ENCODE peak calls at places on chromosome 22, in seven cellular contexts. One of them, this sample, is unnamed.

GRCh38 chr22:33112606-33113005 is 54.4 kb upstream of the SYN3 start:
- DNase-seq in sigmoid colon: no peak
- DNase-seq in fibroblast of lung: no peak
- DNase-seq in A549: no peak
- DNase-seq in upper lobe of right lung: no peak
- DNase-seq in adipocyte: no peak
- DNase-seq in tibial nerve: no peak
- DNase-seq in this sample: no peak

GRCh38 chr22:26589845-26590524 is at the start of gene TPST2:
- DNase-seq in sigmoid colon: peak; percentile 86
- DNase-seq in fibroblast of lung: peak; percentile 66
- DNase-seq in A549: peak; percentile 60
- DNase-seq in upper lobe of right lung: peak; percentile 90
- DNase-seq in adipocyte: peak; percentile 94
- DNase-seq in tibial nerve: peak; percentile 62
- DNase-seq in this sample: peak; percentile 68

GRCh38 chr22:42439021-42439420 is 6.8 kb upstream of the NFAM1 start:
- DNase-seq in sigmoid colon: no peak
- DNase-seq in fibroblast of lung: no peak
- DNase-seq in A549: no peak
- DNase-seq in upper lobe of right lung: no peak
- DNase-seq in adipocyte: no peak
- DNase-seq in tibial nerve: no peak
- DNase-seq in this sample: no peak

GRCh38 chr22:28143206-28143605 is 224.2 kb upstream of the PITPNB start:
- DNase-seq in sigmoid colon: no peak
- DNase-seq in fibroblast of lung: no peak
- DNase-seq in A549: no peak
- DNase-seq in upper lobe of right lung: no peak
- DNase-seq in adipocyte: peak; percentile 30
- DNase-seq in tibial nerve: no peak
- DNase-seq in this sample: no peak

GRCh38 chr22:42300286-42301071 is 30.0 kb upstream of the TCF20 start:
- DNase-seq in sigmoid colon: no peak
- DNase-seq in fibroblast of lung: no peak
- DNase-seq in A549: no peak
- DNase-seq in upper lobe of right lung: no peak
- DNase-seq in adipocyte: no peak
- DNase-seq in tibial nerve: no peak
- DNase-seq in this sample: peak; percentile 83

GRCh38 chr22:25353516-25354445 is 134.3 kb downstream of the CRYBB2 start:
- DNase-seq in sigmoid colon: peak; percentile 40
- DNase-seq in fibroblast of lung: no peak
- DNase-seq in A549: no peak
- DNase-seq in upper lobe of right lung: peak; percentile 33
- DNase-seq in adipocyte: no peak
- DNase-seq in tibial nerve: no peak
- DNase-seq in this sample: no peak

GRCh38 chr22:20414059-20414440 is 20.1 kb downstream of the ZNF74 start:
- DNase-seq in sigmoid colon: no peak
- DNase-seq in fibroblast of lung: no peak
- DNase-seq in A549: no peak
- DNase-seq in upper lobe of right lung: no peak
- DNase-seq in adipocyte: no peak
- DNase-seq in tibial nerve: no peak
- DNase-seq in this sample: no peak

GRCh38 chr22:46239261-46240048 is 10.6 kb downstream of the CDPF1 start:
- DNase-seq in sigmoid colon: no peak
- DNase-seq in fibroblast of lung: no peak
- DNase-seq in A549: no peak
- DNase-seq in upper lobe of right lung: no peak
- DNase-seq in adipocyte: no peak
- DNase-seq in tibial nerve: no peak
- DNase-seq in this sample: no peak

GRCh38 chr22:34111210-34111824 is 191.0 kb upstream of the LARGE1 start:
- DNase-seq in sigmoid colon: peak; percentile 64
- DNase-seq in fibroblast of lung: peak; percentile 3
- DNase-seq in A549: peak; percentile 22
- DNase-seq in upper lobe of right lung: no peak
- DNase-seq in adipocyte: peak; percentile 57
- DNase-seq in tibial nerve: peak; percentile 14
- DNase-seq in this sample: peak; percentile 17

GRCh38 chr22:48942698-48943566 is 884.7 kb downstream of the BRD1 start:
- DNase-seq in sigmoid colon: peak; percentile 24
- DNase-seq in fibroblast of lung: no peak
- DNase-seq in A549: no peak
- DNase-seq in upper lobe of right lung: peak; percentile 57
- DNase-seq in adipocyte: no peak
- DNase-seq in tibial nerve: no peak
- DNase-seq in this sample: no peak

GRCh38 chr22:42857845-42858481 is 890 bp upstream of the ARFGAP3 start:
- DNase-seq in sigmoid colon: no peak
- DNase-seq in fibroblast of lung: no peak
- DNase-seq in A549: no peak
- DNase-seq in upper lobe of right lung: no peak
- DNase-seq in adipocyte: no peak
- DNase-seq in tibial nerve: no peak
- DNase-seq in this sample: no peak

GRCh38 chr22:43343262-43343988 is at the start of gene SCUBE1:
- DNase-seq in sigmoid colon: no peak
- DNase-seq in fibroblast of lung: no peak
- DNase-seq in A549: peak; percentile 17
- DNase-seq in upper lobe of right lung: peak; percentile 85
- DNase-seq in adipocyte: peak; percentile 50
- DNase-seq in tibial nerve: peak; percentile 53
- DNase-seq in this sample: peak; percentile 14

GRCh38 chr22:47783433-47784366 is 1021.2 kb downstream of the TBC1D22A start:
- DNase-seq in sigmoid colon: no peak
- DNase-seq in fibroblast of lung: no peak
- DNase-seq in A549: no peak
- DNase-seq in upper lobe of right lung: no peak
- DNase-seq in adipocyte: no peak
- DNase-seq in tibial nerve: no peak
- DNase-seq in this sample: no peak

GRCh38 chr22:47716890-47717615 is 954.6 kb downstream of the TBC1D22A start:
- DNase-seq in sigmoid colon: no peak
- DNase-seq in fibroblast of lung: no peak
- DNase-seq in A549: no peak
- DNase-seq in upper lobe of right lung: no peak
- DNase-seq in adipocyte: no peak
- DNase-seq in tibial nerve: no peak
- DNase-seq in this sample: no peak

GRCh38 chr22:33985506-33985905 is 65.2 kb upstream of the LARGE1 start:
- DNase-seq in sigmoid colon: no peak
- DNase-seq in fibroblast of lung: no peak
- DNase-seq in A549: no peak
- DNase-seq in upper lobe of right lung: no peak
- DNase-seq in adipocyte: no peak
- DNase-seq in tibial nerve: no peak
- DNase-seq in this sample: no peak

GRCh38 chr22:27892064-27892463 is 27.0 kb downstream of the PITPNB start:
- DNase-seq in sigmoid colon: no peak
- DNase-seq in fibroblast of lung: no peak
- DNase-seq in A549: no peak
- DNase-seq in upper lobe of right lung: no peak
- DNase-seq in adipocyte: no peak
- DNase-seq in tibial nerve: no peak
- DNase-seq in this sample: no peak

DNA sequence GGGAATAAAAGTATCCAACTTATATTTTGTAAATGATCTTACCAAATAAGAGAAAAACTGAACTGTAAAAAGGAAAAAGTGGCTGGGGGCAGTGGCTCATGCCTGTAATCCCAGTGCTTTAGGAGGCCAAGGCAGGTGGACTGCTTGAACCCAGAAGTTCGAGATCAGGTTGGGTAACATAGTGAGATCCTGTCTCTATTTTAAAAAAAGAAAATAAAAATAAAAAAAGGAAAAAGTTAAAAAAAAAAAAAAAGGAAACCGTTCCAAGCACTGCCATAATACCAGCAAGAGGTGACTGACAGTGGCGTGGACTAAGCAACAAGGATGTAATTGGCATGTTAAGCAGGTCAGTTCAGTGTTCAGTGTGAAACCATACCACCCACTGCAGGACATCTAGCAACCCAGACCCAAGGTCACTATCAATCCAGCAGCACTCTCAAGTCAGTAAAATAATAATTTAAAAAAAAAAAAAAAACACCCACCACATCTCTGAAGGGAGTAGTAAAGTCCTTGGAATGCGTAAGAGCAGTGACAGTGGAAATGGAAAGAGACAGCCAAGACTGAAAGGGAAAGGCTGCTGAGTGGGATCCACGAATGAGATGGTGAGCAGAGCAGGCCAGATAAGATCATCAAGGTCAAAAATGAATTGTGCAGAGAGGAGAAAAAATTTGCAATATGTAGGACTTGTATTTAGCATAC is 43.6 kb downstream of the MAPK1 start:
- DNase-seq in sigmoid colon: no peak
- DNase-seq in fibroblast of lung: no peak
- DNase-seq in A549: no peak
- DNase-seq in upper lobe of right lung: no peak
- DNase-seq in adipocyte: peak; percentile 45
- DNase-seq in tibial nerve: no peak
- DNase-seq in this sample: no peak
- H3K4me1 ChIP-seq in sigmoid colon: peaks cover 17% of the 10 kb centered on the region
- H3K4me1 ChIP-seq in fibroblast of lung: peaks cover 4% of the 10 kb centered on the region
- H3K4me1 ChIP-seq in A549: no peaks in the 10 kb centered on the region
- H3K4me1 ChIP-seq in upper lobe of right lung: peaks cover 36% of the 10 kb centered on the region
- H3K4me1 ChIP-seq in adipocyte: peaks cover 12% of the 10 kb centered on the region
- H3K4me1 ChIP-seq in tibial nerve: peaks cover 8% of the 10 kb centered on the region
- H3K4me1 ChIP-seq in this sample: peaks cover 8% of the 10 kb centered on the region

DNA sequence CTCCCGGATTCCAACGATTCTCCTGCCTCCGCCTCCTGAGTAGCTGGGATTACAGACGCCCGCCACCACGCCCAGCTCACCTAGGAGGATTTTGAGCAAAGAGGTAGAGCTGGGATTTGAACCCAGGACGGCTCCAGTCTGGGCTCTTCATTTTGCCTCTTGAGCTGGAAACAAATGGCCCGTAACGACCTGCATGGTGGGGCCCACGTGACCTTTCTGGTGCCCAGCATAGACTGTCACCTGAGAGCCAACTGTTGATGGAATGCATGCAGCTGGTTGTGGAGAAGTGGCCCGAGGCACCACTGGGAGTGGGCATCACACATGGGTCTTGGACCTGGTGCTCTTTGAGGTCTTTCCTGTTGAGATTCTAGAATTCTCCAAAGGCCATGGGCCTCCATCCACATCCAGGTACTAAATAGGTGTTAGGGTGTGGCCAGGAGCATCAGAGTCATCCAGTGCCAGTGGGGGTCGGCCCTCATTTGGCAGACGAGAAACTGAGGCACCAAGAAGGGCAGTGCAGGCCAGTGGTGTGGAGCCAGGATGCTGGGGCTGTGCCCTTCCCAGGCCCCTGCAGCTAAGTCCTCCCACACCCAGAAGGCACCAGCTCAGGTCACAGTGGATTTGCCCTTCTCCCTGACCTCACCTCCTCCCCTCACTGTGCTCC is 3.9 kb downstream of the ATF4 start:
- DNase-seq in sigmoid colon: no peak
- DNase-seq in fibroblast of lung: no peak
- DNase-seq in A549: no peak
- DNase-seq in upper lobe of right lung: no peak
- DNase-seq in adipocyte: peak; percentile 24
- DNase-seq in tibial nerve: no peak
- DNase-seq in this sample: no peak
- H3K4me1 ChIP-seq in sigmoid colon: peaks cover 65% of the 10 kb centered on the region
- H3K4me1 ChIP-seq in fibroblast of lung: peaks cover 8% of the 10 kb centered on the region
- H3K4me1 ChIP-seq in A549: peaks cover 23% of the 10 kb centered on the region
- H3K4me1 ChIP-seq in upper lobe of right lung: peaks cover 65% of the 10 kb centered on the region
- H3K4me1 ChIP-seq in adipocyte: peaks cover 33% of the 10 kb centered on the region
- H3K4me1 ChIP-seq in tibial nerve: peaks cover 68% of the 10 kb centered on the region
- H3K4me1 ChIP-seq in this sample: peaks cover 21% of the 10 kb centered on the region

DNA sequence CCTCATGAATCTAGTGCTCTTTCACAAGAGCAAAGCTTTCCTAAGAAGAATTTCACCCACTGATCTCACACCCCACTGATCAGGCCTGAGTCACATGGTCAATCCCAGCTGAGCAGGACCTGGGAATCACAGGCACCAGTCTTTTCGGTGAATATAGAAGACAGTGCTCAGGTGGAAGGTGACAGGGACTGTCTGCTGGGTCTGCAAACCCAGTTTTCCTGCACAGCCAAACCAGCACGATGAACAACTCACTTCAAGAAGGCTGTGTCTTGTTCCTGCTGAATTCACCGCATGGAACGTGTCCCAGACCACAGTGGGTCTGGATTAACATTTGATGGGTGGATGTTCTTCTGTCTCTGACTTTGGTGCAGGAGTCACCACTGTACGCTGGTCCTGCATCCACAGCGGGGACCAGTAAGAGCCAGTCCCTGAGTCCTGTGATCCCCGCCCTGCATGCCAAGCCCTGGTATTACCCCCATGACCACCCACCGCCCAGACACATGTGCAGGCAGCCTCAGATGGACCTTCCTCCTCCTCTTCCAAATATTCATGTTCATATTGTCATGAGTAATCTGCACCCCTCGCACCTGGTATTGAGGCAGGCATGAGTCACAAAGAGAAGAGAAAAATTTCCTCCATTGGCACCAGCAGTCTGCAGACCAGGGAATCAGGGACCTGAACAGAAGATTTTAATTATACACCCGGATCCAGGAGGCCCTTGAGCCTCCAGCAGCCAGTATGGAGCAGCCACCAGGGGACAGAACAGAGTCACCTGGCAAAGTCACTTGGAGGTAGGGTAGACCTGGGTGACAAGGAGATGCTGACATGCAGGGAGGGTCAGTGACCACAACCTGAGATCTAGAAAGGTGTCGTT is 8.6 kb upstream of the IGLL5 start:
- DNase-seq in sigmoid colon: no peak
- DNase-seq in fibroblast of lung: no peak
- DNase-seq in A549: no peak
- DNase-seq in upper lobe of right lung: no peak
- DNase-seq in adipocyte: no peak
- DNase-seq in tibial nerve: no peak
- DNase-seq in this sample: no peak
- H3K4me1 ChIP-seq in sigmoid colon: no peaks in the 10 kb centered on the region
- H3K4me1 ChIP-seq in fibroblast of lung: no peaks in the 10 kb centered on the region
- H3K4me1 ChIP-seq in A549: no peaks in the 10 kb centered on the region
- H3K4me1 ChIP-seq in upper lobe of right lung: no peaks in the 10 kb centered on the region
- H3K4me1 ChIP-seq in adipocyte: no peaks in the 10 kb centered on the region
- H3K4me1 ChIP-seq in tibial nerve: no peaks in the 10 kb centered on the region
- H3K4me1 ChIP-seq in this sample: no peaks in the 10 kb centered on the region

GRCh38 chr22:19111584-19111983 is 10.6 kb downstream of the DGCR2 start:
- DNase-seq in sigmoid colon: no peak
- DNase-seq in fibroblast of lung: no peak
- DNase-seq in A549: no peak
- DNase-seq in upper lobe of right lung: no peak
- DNase-seq in adipocyte: no peak
- DNase-seq in tibial nerve: no peak
- DNase-seq in this sample: no peak

GRCh38 chr22:19114984-19115552 is 7.1 kb downstream of the DGCR2 start:
- DNase-seq in sigmoid colon: no peak
- DNase-seq in fibroblast of lung: no peak
- DNase-seq in A549: no peak
- DNase-seq in upper lobe of right lung: peak; percentile 58
- DNase-seq in adipocyte: no peak
- DNase-seq in tibial nerve: no peak
- DNase-seq in this sample: no peak

GRCh38 chr22:19111140-19111539 is 11.1 kb downstream of the DGCR2 start:
- DNase-seq in sigmoid colon: no peak
- DNase-seq in fibroblast of lung: no peak
- DNase-seq in A549: no peak
- DNase-seq in upper lobe of right lung: peak; percentile 41
- DNase-seq in adipocyte: no peak
- DNase-seq in tibial nerve: no peak
- DNase-seq in this sample: no peak

GRCh38 chr22:19115628-19116027 is 6.6 kb downstream of the DGCR2 start:
- DNase-seq in sigmoid colon: no peak
- DNase-seq in fibroblast of lung: no peak
- DNase-seq in A549: no peak
- DNase-seq in upper lobe of right lung: peak; percentile 23
- DNase-seq in adipocyte: no peak
- DNase-seq in tibial nerve: no peak
- DNase-seq in this sample: no peak

GRCh38 chr22:19113429-19113828 is 8.8 kb downstream of the DGCR2 start:
- DNase-seq in sigmoid colon: no peak
- DNase-seq in fibroblast of lung: no peak
- DNase-seq in A549: no peak
- DNase-seq in upper lobe of right lung: no peak
- DNase-seq in adipocyte: no peak
- DNase-seq in tibial nerve: no peak
- DNase-seq in this sample: no peak
- H3K4me1 ChIP-seq in sigmoid colon: peaks cover 55% of the 10 kb centered on the region
- H3K4me1 ChIP-seq in fibroblast of lung: no peaks in the 10 kb centered on the region
- H3K4me1 ChIP-seq in A549: peaks cover 15% of the 10 kb centered on the region
- H3K4me1 ChIP-seq in upper lobe of right lung: peaks cover 48% of the 10 kb centered on the region
- H3K4me1 ChIP-seq in adipocyte: peaks cover 16% of the 10 kb centered on the region
- H3K4me1 ChIP-seq in tibial nerve: peaks cover 53% of the 10 kb centered on the region
- H3K4me1 ChIP-seq in this sample: peaks cover 20% of the 10 kb centered on the region

This sample was measured in mammary epithelial cell.